ENCODE peak calls at places on chromosomes 4 and X, in six cellular contexts. One of them, this sample, is unnamed.

GRCh38 chr4:42655921-42656735 is 777 bp downstream of the ATP8A1 start:
- DNase-seq in suprapubic skin: peak; percentile 71
- DNase-seq in stomach: peak; percentile 56
- DNase-seq in endothelial cell of umbilical vein: peak; percentile 36
- DNase-seq in SK-N-SH: peak; percentile 69
- DNase-seq in GM12891: peak; percentile 23
- DNase-seq in this sample: peak; percentile 69

GRCh38 chrX:134551365-134552095 is 91.6 kb downstream of the HPRT1 start:
- DNase-seq in suprapubic skin: no peak
- DNase-seq in GM12891: no peak
- DNase-seq in stomach: no peak
- DNase-seq in endothelial cell of umbilical vein: peak; percentile 42
- DNase-seq in SK-N-SH: no peak
- DNase-seq in this sample: no peak

GRCh38 chr4:114027596-114027995 is 48.1 kb upstream of the ARSJ start:
- DNase-seq in stomach: no peak
- DNase-seq in endothelial cell of umbilical vein: no peak
- DNase-seq in suprapubic skin: no peak
- DNase-seq in SK-N-SH: no peak
- DNase-seq in GM12891: no peak
- DNase-seq in this sample: no peak

GRCh38 chr4:7434766-7435150 is at the start of gene PSAPL1:
- DNase-seq in GM12891: no peak
- DNase-seq in suprapubic skin: no peak
- DNase-seq in endothelial cell of umbilical vein: no peak
- DNase-seq in SK-N-SH: peak; percentile 52
- DNase-seq in stomach: peak; percentile 74
- DNase-seq in this sample: no peak

GRCh38 chr4:73603307-73603710 is 16.9 kb downstream of the RASSF6 start:
- DNase-seq in GM12891: no peak
- DNase-seq in SK-N-SH: no peak
- DNase-seq in suprapubic skin: no peak
- DNase-seq in stomach: peak; percentile 42
- DNase-seq in endothelial cell of umbilical vein: no peak
- DNase-seq in this sample: no peak

GRCh38 chr4:146791439-146791838 is 152.7 kb downstream of the POU4F2 start:
- DNase-seq in GM12891: no peak
- DNase-seq in stomach: no peak
- DNase-seq in endothelial cell of umbilical vein: no peak
- DNase-seq in SK-N-SH: no peak
- DNase-seq in suprapubic skin: no peak
- DNase-seq in this sample: no peak

GRCh38 chrX:102847362-102847761 is 89.7 kb upstream of the RAB40AL start:
- DNase-seq in SK-N-SH: no peak
- DNase-seq in GM12891: no peak
- DNase-seq in endothelial cell of umbilical vein: no peak
- DNase-seq in stomach: no peak
- DNase-seq in suprapubic skin: no peak
- DNase-seq in this sample: no peak

GRCh38 chrX:10579753-10580060 is 40.7 kb downstream of the MID1 start:
- DNase-seq in GM12891: no peak
- DNase-seq in endothelial cell of umbilical vein: peak; percentile 84
- DNase-seq in SK-N-SH: no peak
- DNase-seq in suprapubic skin: no peak
- DNase-seq in stomach: no peak
- DNase-seq in this sample: no peak

GRCh38 chr4:25406081-25406692 is 29.1 kb downstream of the ANAPC4 start:
- DNase-seq in suprapubic skin: no peak
- DNase-seq in stomach: no peak
- DNase-seq in endothelial cell of umbilical vein: no peak
- DNase-seq in GM12891: no peak
- DNase-seq in SK-N-SH: no peak
- DNase-seq in this sample: no peak

GRCh38 chrX:44451056-44451455 is 91.6 kb downstream of the FUNDC1 start:
- DNase-seq in SK-N-SH: no peak
- DNase-seq in GM12891: no peak
- DNase-seq in endothelial cell of umbilical vein: no peak
- DNase-seq in stomach: no peak
- DNase-seq in suprapubic skin: no peak
- DNase-seq in this sample: no peak

GRCh38 chr4:69591374-69591773 is 48.1 kb downstream of the UGT2A2 start:
- DNase-seq in suprapubic skin: no peak
- DNase-seq in GM12891: no peak
- DNase-seq in stomach: no peak
- DNase-seq in endothelial cell of umbilical vein: no peak
- DNase-seq in SK-N-SH: no peak
- DNase-seq in this sample: no peak

GRCh38 chrX:21375795-21376069 is 1.5 kb downstream of the CNKSR2 start:
- DNase-seq in endothelial cell of umbilical vein: no peak
- DNase-seq in SK-N-SH: peak; percentile 36
- DNase-seq in suprapubic skin: no peak
- DNase-seq in GM12891: no peak
- DNase-seq in stomach: no peak
- DNase-seq in this sample: no peak

GRCh38 chr4:182925298-182925738 is 8.1 kb upstream of the DCTD start:
- DNase-seq in stomach: peak; percentile 83
- DNase-seq in GM12891: no peak
- DNase-seq in SK-N-SH: peak; percentile 79
- DNase-seq in endothelial cell of umbilical vein: peak; percentile 69
- DNase-seq in suprapubic skin: no peak
- DNase-seq in this sample: peak; percentile 78

GRCh38 chr4:4752576-4753401 is 106.7 kb upstream of the MSX1 start:
- DNase-seq in endothelial cell of umbilical vein: no peak
- DNase-seq in suprapubic skin: no peak
- DNase-seq in stomach: no peak
- DNase-seq in GM12891: no peak
- DNase-seq in SK-N-SH: no peak
- DNase-seq in this sample: no peak

GRCh38 chr4:7186081-7186480 is 6.3 kb upstream of the SORCS2 start:
- DNase-seq in SK-N-SH: peak; percentile 73
- DNase-seq in GM12891: no peak
- DNase-seq in stomach: no peak
- DNase-seq in endothelial cell of umbilical vein: no peak
- DNase-seq in suprapubic skin: peak; percentile 36
- DNase-seq in this sample: no peak

GRCh38 chr4:137707626-137708025 is 175.3 kb upstream of the PCDH18 start:
- DNase-seq in endothelial cell of umbilical vein: peak; percentile 40
- DNase-seq in suprapubic skin: no peak
- DNase-seq in SK-N-SH: no peak
- DNase-seq in GM12891: no peak
- DNase-seq in stomach: no peak
- DNase-seq in this sample: no peak

GRCh38 chr4:6714954-6715353 is 1.0 kb upstream of the BLOC1S4 start:
- DNase-seq in stomach: no peak
- DNase-seq in suprapubic skin: no peak
- DNase-seq in SK-N-SH: no peak
- DNase-seq in GM12891: no peak
- DNase-seq in endothelial cell of umbilical vein: no peak
- DNase-seq in this sample: no peak

GRCh38 chr4:174429701-174430100 is 92.6 kb downstream of the HPGD start:
- DNase-seq in endothelial cell of umbilical vein: no peak
- DNase-seq in suprapubic skin: no peak
- DNase-seq in GM12891: no peak
- DNase-seq in stomach: no peak
- DNase-seq in SK-N-SH: no peak
- DNase-seq in this sample: no peak

GRCh38 chr4:22417408-22417807 is 98.5 kb downstream of the ADGRA3 start:
- DNase-seq in stomach: no peak
- DNase-seq in suprapubic skin: no peak
- DNase-seq in GM12891: no peak
- DNase-seq in SK-N-SH: no peak
- DNase-seq in endothelial cell of umbilical vein: no peak
- DNase-seq in this sample: no peak

GRCh38 chr4:121950680-121951569 is 935 bp downstream of the TRPC3 start:
- DNase-seq in endothelial cell of umbilical vein: peak; percentile 13
- DNase-seq in stomach: peak; percentile 27
- DNase-seq in suprapubic skin: no peak
- DNase-seq in GM12891: peak; percentile 32
- DNase-seq in SK-N-SH: peak; percentile 44
- DNase-seq in this sample: peak; percentile 76

GRCh38 chr4:8840006-8840793 is 31.4 kb downstream of the HMX1 start:
- DNase-seq in endothelial cell of umbilical vein: no peak
- DNase-seq in GM12891: no peak
- DNase-seq in suprapubic skin: peak; percentile 38
- DNase-seq in SK-N-SH: peak; percentile 23
- DNase-seq in stomach: no peak
- DNase-seq in this sample: no peak

GRCh38 chr4:8840816-8841455 is 30.7 kb downstream of the HMX1 start:
- DNase-seq in GM12891: no peak
- DNase-seq in stomach: no peak
- DNase-seq in SK-N-SH: peak; percentile 6
- DNase-seq in suprapubic skin: peak; percentile 25
- DNase-seq in endothelial cell of umbilical vein: no peak
- DNase-seq in this sample: peak; percentile 28

GRCh38 chr4:8843597-8843996 is 28.0 kb downstream of the HMX1 start:
- DNase-seq in SK-N-SH: no peak
- DNase-seq in stomach: no peak
- DNase-seq in GM12891: no peak
- DNase-seq in endothelial cell of umbilical vein: no peak
- DNase-seq in suprapubic skin: no peak
- DNase-seq in this sample: peak; percentile 4

GRCh38 chr4:8841678-8842268 is 29.9 kb downstream of the HMX1 start:
- DNase-seq in SK-N-SH: no peak
- DNase-seq in GM12891: no peak
- DNase-seq in stomach: no peak
- DNase-seq in suprapubic skin: peak; percentile 7
- DNase-seq in endothelial cell of umbilical vein: no peak
- DNase-seq in this sample: peak; percentile 6

GRCh38 chr4:8842614-8843013 is 29.0 kb downstream of the HMX1 start:
- DNase-seq in SK-N-SH: no peak
- DNase-seq in GM12891: no peak
- DNase-seq in suprapubic skin: peak; percentile 5
- DNase-seq in stomach: no peak
- DNase-seq in endothelial cell of umbilical vein: no peak
- DNase-seq in this sample: no peak
- TF ChIP-seq POLR2AphosphoS5 in SK-N-SH: no peak
- TF ChIP-seq POLR2AphosphoS5 in GM12891: no peak
- TF ChIP-seq POLR2AphosphoS5 in suprapubic skin: no peak
- TF ChIP-seq POLR2AphosphoS5 in stomach: no peak
- TF ChIP-seq POLR2AphosphoS5 in endothelial cell of umbilical vein: no peak
- TF ChIP-seq POLR2AphosphoS5 in this sample: no peak

GRCh38 chrX:41333744-41333993 is 293 bp upstream of the DDX3X start:
- DNase-seq in GM12891: no peak
- DNase-seq in stomach: no peak
- DNase-seq in SK-N-SH: no peak
- DNase-seq in endothelial cell of umbilical vein: no peak
- DNase-seq in suprapubic skin: peak; percentile 88
- DNase-seq in this sample: no peak

GRCh38 chrX:41333994-41334865 is at the start of gene DDX3X:
- DNase-seq in suprapubic skin: peak; percentile 95
- DNase-seq in SK-N-SH: peak; percentile 94
- DNase-seq in GM12891: peak; percentile 41
- DNase-seq in endothelial cell of umbilical vein: peak; percentile 87
- DNase-seq in stomach: peak; percentile 92
- DNase-seq in this sample: no peak

GRCh38 chrX:41332408-41332987 is 1.5 kb upstream of the DDX3X start:
- DNase-seq in stomach: peak; percentile 53
- DNase-seq in suprapubic skin: no peak
- DNase-seq in endothelial cell of umbilical vein: peak; percentile 53
- DNase-seq in SK-N-SH: no peak
- DNase-seq in GM12891: no peak
- DNase-seq in this sample: no peak

GRCh38 chrX:41332005-41332404 is 2.0 kb upstream of the DDX3X start:
- DNase-seq in suprapubic skin: no peak
- DNase-seq in stomach: no peak
- DNase-seq in GM12891: no peak
- DNase-seq in endothelial cell of umbilical vein: no peak
- DNase-seq in SK-N-SH: no peak
- DNase-seq in this sample: no peak

GRCh38 chrX:41332988-41333743 is 796 bp upstream of the DDX3X start:
- DNase-seq in stomach: peak; percentile 88
- DNase-seq in suprapubic skin: peak; percentile 95
- DNase-seq in GM12891: peak; percentile 53
- DNase-seq in endothelial cell of umbilical vein: peak; percentile 84
- DNase-seq in SK-N-SH: peak; percentile 94
- DNase-seq in this sample: peak; percentile 65
- TF ChIP-seq POLR2AphosphoS5 in stomach: peak; percentile 35
- TF ChIP-seq POLR2AphosphoS5 in suprapubic skin: peak; percentile 21
- TF ChIP-seq POLR2AphosphoS5 in GM12891: no peak
- TF ChIP-seq POLR2AphosphoS5 in endothelial cell of umbilical vein: peak; percentile 66
- TF ChIP-seq POLR2AphosphoS5 in SK-N-SH: peak; percentile 62
- TF ChIP-seq POLR2AphosphoS5 in this sample: no peak

GRCh38 chrX:136192135-136192534 is 44.8 kb downstream of the FHL1 start:
- DNase-seq in GM12891: no peak
- DNase-seq in stomach: no peak
- DNase-seq in SK-N-SH: no peak
- DNase-seq in suprapubic skin: no peak
- DNase-seq in endothelial cell of umbilical vein: no peak
- DNase-seq in this sample: no peak

GRCh38 chrX:136190038-136190437 is 42.7 kb downstream of the FHL1 start:
- DNase-seq in suprapubic skin: no peak
- DNase-seq in stomach: no peak
- DNase-seq in GM12891: no peak
- DNase-seq in SK-N-SH: no peak
- DNase-seq in endothelial cell of umbilical vein: no peak
- DNase-seq in this sample: no peak

GRCh38 chrX:136192839-136193414 is 45.6 kb downstream of the FHL1 start:
- DNase-seq in SK-N-SH: no peak
- DNase-seq in GM12891: no peak
- DNase-seq in stomach: no peak
- DNase-seq in suprapubic skin: no peak
- DNase-seq in endothelial cell of umbilical vein: no peak
- DNase-seq in this sample: no peak

GRCh38 chrX:136189222-136189621 is 41.9 kb downstream of the FHL1 start:
- DNase-seq in endothelial cell of umbilical vein: peak; percentile 86
- DNase-seq in suprapubic skin: no peak
- DNase-seq in stomach: no peak
- DNase-seq in GM12891: no peak
- DNase-seq in SK-N-SH: peak; percentile 21
- DNase-seq in this sample: no peak

GRCh38 chrX:136191171-136191570 is 43.8 kb downstream of the FHL1 start:
- DNase-seq in suprapubic skin: no peak
- DNase-seq in SK-N-SH: no peak
- DNase-seq in GM12891: no peak
- DNase-seq in endothelial cell of umbilical vein: peak; percentile 65
- DNase-seq in stomach: no peak
- DNase-seq in this sample: no peak
- TF ChIP-seq POLR2AphosphoS5 in suprapubic skin: no peak
- TF ChIP-seq POLR2AphosphoS5 in SK-N-SH: no peak
- TF ChIP-seq POLR2AphosphoS5 in GM12891: no peak
- TF ChIP-seq POLR2AphosphoS5 in endothelial cell of umbilical vein: peak; percentile 58
- TF ChIP-seq POLR2AphosphoS5 in stomach: no peak
- TF ChIP-seq POLR2AphosphoS5 in this sample: no peak

GRCh38 chr4:156084312-156084811 is 130.7 kb upstream of the CTSO start:
- DNase-seq in stomach: no peak
- DNase-seq in SK-N-SH: no peak
- DNase-seq in GM12891: no peak
- DNase-seq in endothelial cell of umbilical vein: no peak
- DNase-seq in suprapubic skin: no peak
- DNase-seq in this sample: no peak

DNA sequence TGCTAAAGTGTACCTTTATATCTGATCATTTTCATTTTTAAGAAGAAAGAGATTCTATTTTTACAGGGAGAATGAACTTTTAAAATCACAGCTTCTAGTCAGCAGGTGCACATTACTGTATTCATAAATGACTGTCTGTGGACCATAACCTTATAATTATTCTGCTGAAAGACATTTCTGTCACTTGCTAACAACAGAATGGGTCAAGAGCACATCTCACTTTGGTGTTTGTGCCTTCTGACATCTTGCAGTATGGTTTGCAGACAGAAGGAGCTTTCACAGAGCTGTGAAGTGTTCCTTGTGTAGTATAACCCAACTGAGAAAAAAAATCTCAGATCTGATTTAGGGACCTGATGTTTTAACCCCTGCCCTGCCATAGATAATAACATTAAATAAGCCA is 131.4 kb upstream of the CTSO start:
- DNase-seq in GM12891: no peak
- DNase-seq in suprapubic skin: no peak
- DNase-seq in stomach: no peak
- DNase-seq in SK-N-SH: no peak
- DNase-seq in endothelial cell of umbilical vein: no peak
- DNase-seq in this sample: no peak
- TF ChIP-seq POLR2AphosphoS5 in GM12891: no peak
- TF ChIP-seq POLR2AphosphoS5 in suprapubic skin: no peak
- TF ChIP-seq POLR2AphosphoS5 in stomach: no peak
- TF ChIP-seq POLR2AphosphoS5 in SK-N-SH: no peak
- TF ChIP-seq POLR2AphosphoS5 in endothelial cell of umbilical vein: no peak
- TF ChIP-seq POLR2AphosphoS5 in this sample: no peak

This sample was measured in H1.